ENCODE peak calls at places on chromosomes 12 and 14, in six cellular contexts. D is activated T-helper 9 cell treated with anti-CD3 and anti-CD28 coated beads, Interleukin-2, amount 50 U/mL, for 16 hours; V is posterior vena cava; S is NCI-H2081 treated with DMSO at 0.1 percent for 48 hours; F is GM20000; T is NCI-H69. P is an unnamed sample.

GRCh38 chr14:26577711-26578110 is 20.1 kb downstream of the NOVA1 start:
- DNase-seq in T (no peak), S (no peak), D (no peak), F (no peak), V (no peak), P (no peak)

GRCh38 chr14:50357753-50358380 is 38.8 kb downstream of the CDKL1 start:
- DNase-seq in V (no peak), T (no peak), F (no peak), S (no peak), D (no peak), P (no peak)

GRCh38 chr14:24897793-24898192 is 152.2 kb downstream of the STXBP6 start:
- DNase-seq in D (no peak), S (no peak), T (no peak), V (no peak), F (no peak), P (no peak)

GRCh38 chr12:79000501-79000900 is 135.9 kb downstream of the SYT1 start:
- DNase-seq in V (no peak), D (no peak), S (no peak), T (no peak), F (no peak), P (no peak)

GRCh38 chr12:51687142-51687935 is 96.3 kb downstream of the SCN8A start:
- DNase-seq in V (no peak), F (no peak), S (no peak), D (no peak), T (no peak), P (no peak)

GRCh38 chr14:103540816-103541493 is 12.0 kb downstream of the TRMT61A start:
- DNase-seq in F (no peak), V (no peak), D (no peak), T (peak), S (no peak), P (no peak)

GRCh38 chr12:94872671-94873367 is 130.7 kb downstream of the NDUFA12 start:
- DNase-seq in F (peak), T (peak), S (no peak), V (no peak), D (no peak), P (no peak)

GRCh38 chr14:81476816-81477215 is 56.8 kb downstream of the SEL1L start:
- DNase-seq in T (no peak), D (no peak), S (no peak), F (no peak), V (no peak), P (no peak)

GRCh38 chr14:35632276-35633071 is 98.5 kb downstream of the INSM2 start:
- DNase-seq in D (no peak), F (no peak), T (peak), S (peak), V (no peak), P (no peak)

GRCh38 chr12:76206677-76207072 is 122.2 kb upstream of the NAP1L1 start:
- DNase-seq in V (no peak), S (no peak), T (no peak), D (no peak), F (no peak), P (no peak)

GRCh38 chr12:89992668-89993401 is 284.2 kb upstream of the ATP2B1 start:
- DNase-seq in F (no peak), D (no peak), S (no peak), V (no peak), T (peak), P (no peak)

GRCh38 chr14:35305633-35306032 is 13.5 kb downstream of the PSMA6 start:
- DNase-seq in V (no peak), F (no peak), D (no peak), S (no peak), T (no peak), P (no peak)

GRCh38 chr14:66739826-66740225 is 231.9 kb downstream of the GPHN start:
- DNase-seq in S (no peak), F (no peak), V (no peak), D (no peak), T (no peak), P (no peak)

GRCh38 chr12:112309797-112310196 is 72.4 kb downstream of the HECTD4 start:
- DNase-seq in D (no peak), S (no peak), V (no peak), F (peak), T (no peak), P (no peak)

GRCh38 chr12:9134981-9135628 is 19.4 kb upstream of the A2M start:
- DNase-seq in T (peak), D (no peak), S (no peak), F (peak), V (no peak), P (no peak)

GRCh38 chr14:55131782-55132181 is 2.7 kb downstream of the LGALS3 start:
- DNase-seq in D (no peak), T (peak), S (no peak), F (no peak), V (no peak), P (no peak)

GRCh38 chr14:81868172-81868571 is 334.5 kb upstream of the SEL1L start:
- DNase-seq in F (no peak), V (no peak), S (no peak), T (peak), D (no peak), P (no peak)

GRCh38 chr14:104686624-104687517 is 2.5 kb upstream of the INF2 start:
- DNase-seq in S (no peak), V (no peak), F (no peak), T (no peak), D (no peak), P (no peak)

GRCh38 chr14:65333926-65334687 is 78.4 kb upstream of the FUT8 start:
- DNase-seq in S (no peak), V (no peak), T (no peak), D (no peak), F (no peak), P (no peak)

GRCh38 chr12:117098361-117099217 is 627 bp downstream of the TESC start:
- DNase-seq in S (no peak), D (peak), F (peak), T (peak), V (peak), P (peak)

GRCh38 chr12:78002878-78003277 is 172.2 kb downstream of the NAV3 start:
- DNase-seq in V (no peak), D (no peak), T (peak), F (no peak), S (no peak), P (no peak)

GRCh38 chr12:51896236-51896635 is 8.3 kb downstream of the ANKRD33 start:
- DNase-seq in T (no peak), D (no peak), S (no peak), V (peak), F (no peak), P (no peak)

GRCh38 chr12:115260807-115261161 is 576.8 kb upstream of the TBX3 start:
- DNase-seq in D (no peak), F (no peak), S (no peak), V (no peak), T (no peak), P (no peak)

GRCh38 chr12:503111-503761 is 43.5 kb downstream of the B4GALNT3 start:
- DNase-seq in D (no peak), F (no peak), V (no peak), T (peak), S (no peak), P (no peak)

GRCh38 chr14:96959992-96960391 is 162.8 kb downstream of the VRK1 start:
- DNase-seq in D (no peak), F (no peak), V (no peak), S (no peak), T (no peak), P (no peak)

GRCh38 chr12:69254046-69254445 is 14.7 kb downstream of the CPSF6 start:
- DNase-seq in V (no peak), F (peak), D (no peak), S (no peak), T (peak), P (no peak)

GRCh38 chr14:54291491-54292191 is 105.2 kb upstream of the CDKN3 start:
- DNase-seq in D (no peak), F (no peak), V (no peak), T (peak), S (no peak), P (no peak)

P was measured in NK-92 treated with Interleukin-12 subunit alpha and Interleukin-12 subunit beta, amount 100 ng/mL, for 24 hours.